ENCODE peak calls at places on chromosome 11, in seven cellular contexts. C is body of pancreas, R is lower lobe of right lung, B is AG04450, J is dorsolateral prefrontal cortex, U is endodermal cell, W is IMR-90. S is an unnamed sample.

GRCh38 chr11:19628018-19628417 is 84.6 kb upstream of the NAV2 start:
- DNase-seq in C (peak), R (no peak), B (no peak), J (no peak), U (no peak), W (peak), S (peak)

GRCh38 chr11:8167796-8168195 is 1.0 kb downstream of the RIC3 start:
- DNase-seq in C (no peak), R (no peak), B (no peak), J (no peak), U (no peak), W (peak), S (peak)

GRCh38 chr11:88629496-88629895 is 292.0 kb upstream of the CTSC start:
- DNase-seq in C (no peak), R (no peak), B (no peak), J (no peak), U (no peak), W (peak), S (no peak)

GRCh38 chr11:14320020-14320419 is 39.0 kb downstream of the RRAS2 start:
- DNase-seq in C (no peak), R (no peak), B (no peak), J (no peak), U (no peak), W (peak), S (peak)

GRCh38 chr11:75100314-75100713 is 3.6 kb upstream of the OR2AT4 start:
- DNase-seq in C (no peak), R (no peak), B (peak), J (no peak), U (no peak), W (peak), S (peak)

GRCh38 chr11:13238879-13239514 is 38.6 kb upstream of the BMAL1 start:
- DNase-seq in C (peak), R (peak), B (no peak), J (no peak), U (peak), W (peak), S (peak)

GRCh38 chr11:2651826-2652237 is 48.0 kb downstream of the KCNQ1OT1 start:
- DNase-seq in C (no peak), R (no peak), B (no peak), J (no peak), U (no peak), W (no peak), S (no peak)

GRCh38 chr11:3157381-3158130 is 7.6 kb downstream of the OSBPL5 start:
- DNase-seq in C (no peak), R (peak), B (no peak), J (no peak), U (no peak), W (no peak), S (peak)

GRCh38 chr11:62823677-62824076 is 8.2 kb downstream of the STX5 start:
- DNase-seq in C (no peak), R (no peak), B (no peak), J (no peak), U (no peak), W (no peak), S (no peak)

GRCh38 chr11:8959546-8960166 is 4.6 kb downstream of the TMEM9B start:
- DNase-seq in C (peak), R (no peak), B (peak), J (no peak), U (peak), W (peak), S (peak)

GRCh38 chr11:110431212-110432073 is 1.7 kb downstream of the FDX1 start:
- DNase-seq in C (no peak), R (no peak), B (no peak), J (no peak), U (no peak), W (peak), S (peak)
- H3K27ac ChIP-seq in C (peak), R (peak), B (no peak), J (no peak), U (no peak), W (peak), S (no peak)

DNA sequence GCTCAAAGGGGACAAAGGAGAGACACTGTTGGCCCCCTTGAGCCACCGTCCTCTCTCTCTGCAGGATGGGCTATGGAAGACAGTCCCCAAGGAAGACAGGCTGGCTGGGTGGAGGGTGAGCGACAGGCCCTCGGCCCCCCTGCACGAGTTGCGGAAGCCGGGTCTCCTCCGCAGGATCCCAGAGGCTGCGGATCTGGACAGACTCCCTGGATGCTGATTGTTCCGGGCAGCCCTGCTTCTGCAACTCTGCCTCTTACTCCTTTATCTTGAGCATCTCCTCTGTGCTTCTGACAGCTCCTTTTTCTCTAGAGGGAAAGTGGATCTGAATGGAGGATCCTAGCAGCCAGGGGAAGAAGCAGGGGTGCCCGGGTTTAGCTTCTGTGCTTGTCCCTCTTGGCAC is 565.0 kb downstream of the BUD13 start:
- DNase-seq in C (no peak), R (no peak), B (no peak), J (no peak), U (no peak), W (no peak), S (no peak)
- H3K4me3 ChIP-seq in C (no peak), R (no peak), B (no peak), J (no peak), U (no peak), W (no peak), S (no peak)

GRCh38 chr11:111694851-111695250 is 71.3 kb downstream of the PPP2R1B start:
- DNase-seq in C (no peak), R (no peak), B (peak), J (no peak), U (no peak), W (peak), S (peak)
- H3K27ac ChIP-seq in C (no peak), R (no peak), B (no peak), J (peak), U (peak), W (no peak), S (peak)

GRCh38 chr11:23097906-23098305 is 237.6 kb upstream of the CCDC179 start:
- DNase-seq in C (no peak), R (no peak), B (no peak), J (no peak), U (no peak), W (no peak), S (no peak)

GRCh38 chr11:23103403-23103802 is 243.1 kb upstream of the CCDC179 start:
- DNase-seq in C (no peak), R (no peak), B (no peak), J (no peak), U (no peak), W (peak), S (peak)
- H3K4me3 ChIP-seq in C (no peak), R (no peak), B (no peak), J (no peak), U (no peak), W (no peak), S (no peak)

GRCh38 chr11:93481696-93482095 is 61.5 kb downstream of the SMCO4 start:
- DNase-seq in C (no peak), R (no peak), B (no peak), J (no peak), U (no peak), W (no peak), S (no peak)

GRCh38 chr11:93480756-93481155 is 62.4 kb downstream of the SMCO4 start:
- DNase-seq in C (no peak), R (no peak), B (no peak), J (no peak), U (no peak), W (no peak), S (no peak)

GRCh38 chr11:93484716-93485115 is 58.5 kb downstream of the SMCO4 start:
- DNase-seq in C (peak), R (no peak), B (peak), J (no peak), U (no peak), W (peak), S (peak)

GRCh38 chr11:93478841-93479240 is 64.3 kb downstream of the SMCO4 start:
- DNase-seq in C (no peak), R (no peak), B (no peak), J (no peak), U (no peak), W (no peak), S (no peak)

DNA sequence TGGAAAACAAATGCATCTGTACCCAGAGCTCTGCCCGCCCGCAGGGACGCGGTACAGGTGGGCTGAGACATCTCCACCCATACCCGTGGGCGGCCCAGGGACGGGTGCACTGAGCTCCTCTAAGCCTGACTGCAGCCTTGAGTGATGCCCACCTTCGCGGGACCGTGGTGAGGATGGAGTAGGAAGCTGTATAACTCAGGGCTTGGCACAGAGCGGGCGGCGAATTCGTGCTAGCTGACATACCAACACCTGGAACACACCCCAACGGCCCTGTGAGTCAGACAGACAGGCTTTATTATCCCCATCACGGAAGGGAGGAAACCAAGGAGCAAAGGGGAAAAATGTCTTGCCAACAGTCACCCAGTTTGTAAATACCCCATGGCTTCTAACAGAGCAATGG is 61.9 kb downstream of the SMCO4 start:
- DNase-seq in C (no peak), R (no peak), B (no peak), J (no peak), U (no peak), W (no peak), S (no peak)
- H3K27ac ChIP-seq in C (no peak), R (no peak), B (no peak), J (no peak), U (no peak), W (no peak), S (no peak)

DNA sequence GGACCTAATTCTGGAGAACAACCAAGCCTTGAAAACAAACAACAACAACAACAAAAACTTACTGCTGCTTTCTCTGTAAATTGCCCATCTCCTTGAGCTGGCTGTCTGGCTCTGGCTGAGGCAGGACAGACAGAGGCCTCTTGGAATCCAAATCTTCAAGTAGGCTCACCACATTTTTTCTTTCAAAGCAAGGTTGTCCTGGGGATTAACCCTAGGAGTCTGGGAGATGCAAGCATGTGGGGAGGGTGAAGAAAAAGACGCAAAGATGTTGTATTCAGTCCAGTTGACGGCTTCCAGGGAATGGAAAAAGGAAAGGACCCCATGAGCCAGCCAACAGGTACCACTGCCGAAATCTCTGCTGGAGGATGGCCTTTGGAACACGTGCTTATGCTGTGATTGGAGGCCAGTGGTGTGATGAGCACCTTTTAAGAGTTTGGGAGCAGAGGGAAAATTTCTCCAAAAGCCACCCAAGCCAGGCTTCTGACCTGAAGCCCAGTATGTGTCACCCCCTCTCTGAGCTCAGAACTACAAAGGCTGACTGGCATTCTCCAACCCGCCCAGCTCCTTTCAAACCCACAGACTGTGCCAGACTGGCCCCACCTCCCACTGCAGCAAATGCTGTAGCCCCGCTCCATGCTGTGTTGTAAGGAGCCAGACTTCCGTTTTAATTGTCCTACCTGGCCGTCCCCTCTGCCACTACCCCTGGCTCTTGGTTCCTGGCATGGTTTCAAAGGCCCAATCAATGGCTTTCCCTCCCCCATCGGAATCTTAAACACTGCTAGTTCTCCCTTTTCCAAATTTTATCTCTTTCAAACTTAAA is 10.8 kb downstream of the BLID start:
- DNase-seq in C (no peak), R (no peak), B (no peak), J (peak), U (peak), W (no peak), S (peak)
- H3K4me3 ChIP-seq in C (no peak), R (no peak), B (no peak), J (no peak), U (no peak), W (no peak), S (peak)

GRCh38 chr11:66275396-66275795 is 2.6 kb upstream of the CNIH2 start:
- DNase-seq in C (no peak), R (no peak), B (no peak), J (no peak), U (no peak), W (no peak), S (no peak)

GRCh38 chr11:66272600-66272999 is 4.2 kb downstream of the RAB1B start:
- DNase-seq in C (no peak), R (no peak), B (no peak), J (no peak), U (no peak), W (no peak), S (no peak)

GRCh38 chr11:66275984-66276612 is 1.9 kb upstream of the CNIH2 start:
- DNase-seq in C (no peak), R (no peak), B (no peak), J (no peak), U (no peak), W (no peak), S (no peak)

GRCh38 chr11:66271816-66272215 is 3.4 kb downstream of the RAB1B start:
- DNase-seq in C (no peak), R (no peak), B (no peak), J (no peak), U (no peak), W (no peak), S (no peak)

GRCh38 chr11:66274219-66274618 is 3.8 kb upstream of the CNIH2 start:
- DNase-seq in C (no peak), R (no peak), B (no peak), J (no peak), U (no peak), W (no peak), S (no peak)
- H3K27ac ChIP-seq in C (no peak), R (no peak), B (no peak), J (no peak), U (no peak), W (no peak), S (no peak)

GRCh38 chr11:86869531-86869930 is 69.2 kb downstream of the PRSS23 start:
- DNase-seq in C (no peak), R (no peak), B (no peak), J (no peak), U (no peak), W (peak), S (peak)
- H3K4me3 ChIP-seq in C (no peak), R (no peak), B (no peak), J (no peak), U (no peak), W (no peak), S (no peak)

GRCh38 chr11:108648528-108648885 is 16.4 kb upstream of the DDX10 start:
- DNase-seq in C (no peak), R (no peak), B (no peak), J (no peak), U (no peak), W (no peak), S (no peak)

GRCh38 chr11:108647387-108647700 is 17.5 kb upstream of the DDX10 start:
- DNase-seq in C (no peak), R (no peak), B (no peak), J (no peak), U (no peak), W (no peak), S (no peak)

GRCh38 chr11:108645956-108646355 is 18.9 kb upstream of the DDX10 start:
- DNase-seq in C (no peak), R (no peak), B (no peak), J (no peak), U (no peak), W (no peak), S (no peak)

GRCh38 chr11:108643974-108644373 is 20.9 kb upstream of the DDX10 start:
- DNase-seq in C (no peak), R (no peak), B (no peak), J (no peak), U (no peak), W (no peak), S (no peak)

DNA sequence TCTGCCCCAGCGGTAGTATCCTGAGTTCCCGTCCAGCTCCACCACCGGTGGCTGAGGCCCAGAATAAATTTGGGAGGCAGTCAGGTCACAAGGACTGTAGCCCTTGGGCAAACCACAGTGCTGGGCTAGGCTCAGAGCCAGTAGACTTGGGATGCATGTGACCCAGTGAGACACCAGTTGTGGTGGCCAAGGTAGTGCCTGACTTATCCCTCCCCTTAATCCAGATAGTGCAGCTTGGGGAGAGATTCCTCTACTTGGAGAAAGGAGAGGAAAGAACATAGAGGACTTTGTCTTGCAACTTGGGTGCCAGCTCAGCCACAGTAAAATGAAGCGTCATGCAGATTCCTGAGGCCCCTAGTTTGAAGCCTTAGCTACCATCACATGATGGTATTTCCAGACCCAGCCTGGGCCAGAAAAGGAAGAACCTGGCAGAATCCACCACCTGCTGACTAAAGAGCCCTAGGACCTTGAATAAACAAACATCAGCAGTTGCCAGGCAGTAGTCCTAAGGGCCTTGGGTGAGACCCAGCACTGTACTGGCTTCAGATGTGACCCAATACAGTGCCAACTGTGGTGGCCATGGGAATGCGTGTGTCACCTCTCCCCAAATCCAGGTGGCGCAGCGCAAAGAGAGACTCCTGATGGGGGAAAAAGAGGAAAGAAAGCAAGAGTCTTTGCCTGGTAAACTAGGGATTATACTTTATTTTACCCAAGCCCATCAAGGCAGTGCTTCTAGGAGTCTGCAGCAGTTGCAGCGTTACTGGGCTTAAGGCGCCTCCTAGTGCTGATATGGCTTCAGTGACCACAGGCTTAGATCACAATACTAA is 17.0 kb upstream of the DDX10 start:
- DNase-seq in C (peak), R (peak), B (peak), J (peak), U (peak), W (peak), S (peak)
- H3K27ac ChIP-seq in C (peak), R (no peak), B (no peak), J (no peak), U (no peak), W (no peak), S (peak)